ENCODE peak calls at places on chromosomes 5 and 9, in seven cellular contexts. One of them, this sample, is unnamed.

GRCh38 chr9:16710888-16711287 is 159.6 kb downstream of the BNC2 start:
- DNase-seq in stimulated activated CD8-positive, alpha-beta memory T cell treated with anti-CD3 and anti-CD28 coated beads, Interleukin-7, amount 100 ng/mL, for 1 hour: no peak
- DNase-seq in M059J: no peak
- DNase-seq in AML-193: no peak
- DNase-seq in fibroblast of mammary gland: no peak
- DNase-seq in GM04503: no peak
- DNase-seq in putamen: no peak
- DNase-seq in this sample: no peak

GRCh38 chr5:168486136-168486879 is at the start of gene RARS1:
- DNase-seq in stimulated activated CD8-positive, alpha-beta memory T cell treated with anti-CD3 and anti-CD28 coated beads, Interleukin-7, amount 100 ng/mL, for 1 hour: peak
- DNase-seq in M059J: peak
- DNase-seq in AML-193: peak
- DNase-seq in fibroblast of mammary gland: peak
- DNase-seq in GM04503: peak
- DNase-seq in putamen: peak
- DNase-seq in this sample: peak

GRCh38 chr5:14696057-14696456 is 31.5 kb downstream of the OTULIN start:
- DNase-seq in stimulated activated CD8-positive, alpha-beta memory T cell treated with anti-CD3 and anti-CD28 coated beads, Interleukin-7, amount 100 ng/mL, for 1 hour: no peak
- DNase-seq in M059J: no peak
- DNase-seq in AML-193: no peak
- DNase-seq in fibroblast of mammary gland: no peak
- DNase-seq in GM04503: no peak
- DNase-seq in putamen: no peak
- DNase-seq in this sample: no peak

GRCh38 chr5:153678617-153679329 is 188.3 kb downstream of the GRIA1 start:
- DNase-seq in stimulated activated CD8-positive, alpha-beta memory T cell treated with anti-CD3 and anti-CD28 coated beads, Interleukin-7, amount 100 ng/mL, for 1 hour: no peak
- DNase-seq in M059J: no peak
- DNase-seq in AML-193: no peak
- DNase-seq in fibroblast of mammary gland: no peak
- DNase-seq in GM04503: no peak
- DNase-seq in putamen: no peak
- DNase-seq in this sample: no peak

GRCh38 chr9:17160327-17160726 is 25.5 kb downstream of the CNTLN start:
- DNase-seq in stimulated activated CD8-positive, alpha-beta memory T cell treated with anti-CD3 and anti-CD28 coated beads, Interleukin-7, amount 100 ng/mL, for 1 hour: no peak
- DNase-seq in M059J: no peak
- DNase-seq in AML-193: no peak
- DNase-seq in fibroblast of mammary gland: no peak
- DNase-seq in GM04503: no peak
- DNase-seq in putamen: no peak
- DNase-seq in this sample: no peak

GRCh38 chr5:100792781-100793180 is 110.3 kb downstream of the ST8SIA4 start:
- DNase-seq in stimulated activated CD8-positive, alpha-beta memory T cell treated with anti-CD3 and anti-CD28 coated beads, Interleukin-7, amount 100 ng/mL, for 1 hour: no peak
- DNase-seq in M059J: no peak
- DNase-seq in AML-193: no peak
- DNase-seq in fibroblast of mammary gland: no peak
- DNase-seq in GM04503: no peak
- DNase-seq in putamen: no peak
- DNase-seq in this sample: no peak

GRCh38 chr9:8331507-8331906 is 531.9 kb upstream of the DMAC1 start:
- DNase-seq in stimulated activated CD8-positive, alpha-beta memory T cell treated with anti-CD3 and anti-CD28 coated beads, Interleukin-7, amount 100 ng/mL, for 1 hour: no peak
- DNase-seq in M059J: no peak
- DNase-seq in AML-193: no peak
- DNase-seq in fibroblast of mammary gland: no peak
- DNase-seq in GM04503: no peak
- DNase-seq in putamen: no peak
- DNase-seq in this sample: no peak

GRCh38 chr5:40437452-40437861 is 242.3 kb upstream of the PTGER4 start:
- DNase-seq in stimulated activated CD8-positive, alpha-beta memory T cell treated with anti-CD3 and anti-CD28 coated beads, Interleukin-7, amount 100 ng/mL, for 1 hour: peak
- DNase-seq in M059J: peak
- DNase-seq in AML-193: peak
- DNase-seq in fibroblast of mammary gland: peak
- DNase-seq in GM04503: no peak
- DNase-seq in putamen: no peak
- DNase-seq in this sample: no peak

GRCh38 chr5:135279328-135279727 is 119.7 kb downstream of the MACROH2A1 start:
- DNase-seq in stimulated activated CD8-positive, alpha-beta memory T cell treated with anti-CD3 and anti-CD28 coated beads, Interleukin-7, amount 100 ng/mL, for 1 hour: no peak
- DNase-seq in M059J: no peak
- DNase-seq in AML-193: no peak
- DNase-seq in fibroblast of mammary gland: no peak
- DNase-seq in GM04503: no peak
- DNase-seq in putamen: no peak
- DNase-seq in this sample: no peak

GRCh38 chr9:129027685-129028191 is 393 bp downstream of the SH3GLB2 start:
- DNase-seq in stimulated activated CD8-positive, alpha-beta memory T cell treated with anti-CD3 and anti-CD28 coated beads, Interleukin-7, amount 100 ng/mL, for 1 hour: no peak
- DNase-seq in M059J: peak
- DNase-seq in AML-193: no peak
- DNase-seq in fibroblast of mammary gland: no peak
- DNase-seq in GM04503: no peak
- DNase-seq in putamen: no peak
- DNase-seq in this sample: no peak

GRCh38 chr5:136064510-136064909 is 35.7 kb downstream of the TGFBI start:
- DNase-seq in stimulated activated CD8-positive, alpha-beta memory T cell treated with anti-CD3 and anti-CD28 coated beads, Interleukin-7, amount 100 ng/mL, for 1 hour: no peak
- DNase-seq in M059J: peak
- DNase-seq in AML-193: no peak
- DNase-seq in fibroblast of mammary gland: peak
- DNase-seq in GM04503: no peak
- DNase-seq in putamen: no peak
- DNase-seq in this sample: no peak

GRCh38 chr5:96007051-96007450 is 45.4 kb upstream of the ELL2 start:
- DNase-seq in stimulated activated CD8-positive, alpha-beta memory T cell treated with anti-CD3 and anti-CD28 coated beads, Interleukin-7, amount 100 ng/mL, for 1 hour: no peak
- DNase-seq in M059J: no peak
- DNase-seq in AML-193: no peak
- DNase-seq in fibroblast of mammary gland: no peak
- DNase-seq in GM04503: no peak
- DNase-seq in putamen: no peak
- DNase-seq in this sample: no peak

GRCh38 chr5:115435776-115436712 is 108.5 kb downstream of the FEM1C start:
- DNase-seq in stimulated activated CD8-positive, alpha-beta memory T cell treated with anti-CD3 and anti-CD28 coated beads, Interleukin-7, amount 100 ng/mL, for 1 hour: no peak
- DNase-seq in M059J: peak
- DNase-seq in AML-193: no peak
- DNase-seq in fibroblast of mammary gland: peak
- DNase-seq in GM04503: no peak
- DNase-seq in putamen: peak
- DNase-seq in this sample: no peak

GRCh38 chr5:179796877-179797608 is 3.3 kb downstream of the LTC4S start:
- DNase-seq in stimulated activated CD8-positive, alpha-beta memory T cell treated with anti-CD3 and anti-CD28 coated beads, Interleukin-7, amount 100 ng/mL, for 1 hour: no peak
- DNase-seq in M059J: no peak
- DNase-seq in AML-193: no peak
- DNase-seq in fibroblast of mammary gland: no peak
- DNase-seq in GM04503: no peak
- DNase-seq in putamen: no peak
- DNase-seq in this sample: no peak

GRCh38 chr5:37086466-37087178 is 162.6 kb downstream of the CPLANE1 start:
- DNase-seq in stimulated activated CD8-positive, alpha-beta memory T cell treated with anti-CD3 and anti-CD28 coated beads, Interleukin-7, amount 100 ng/mL, for 1 hour: no peak
- DNase-seq in M059J: peak
- DNase-seq in AML-193: no peak
- DNase-seq in fibroblast of mammary gland: peak
- DNase-seq in GM04503: no peak
- DNase-seq in putamen: no peak
- DNase-seq in this sample: no peak

GRCh38 chr9:33818832-33819500 is 2.0 kb downstream of the UBE2R2 start:
- DNase-seq in stimulated activated CD8-positive, alpha-beta memory T cell treated with anti-CD3 and anti-CD28 coated beads, Interleukin-7, amount 100 ng/mL, for 1 hour: no peak
- DNase-seq in M059J: peak
- DNase-seq in AML-193: no peak
- DNase-seq in fibroblast of mammary gland: peak
- DNase-seq in GM04503: no peak
- DNase-seq in putamen: no peak
- DNase-seq in this sample: no peak

GRCh38 chr5:176152191-176152932 is 85.9 kb upstream of the SIMC1 start:
- DNase-seq in stimulated activated CD8-positive, alpha-beta memory T cell treated with anti-CD3 and anti-CD28 coated beads, Interleukin-7, amount 100 ng/mL, for 1 hour: no peak
- DNase-seq in M059J: no peak
- DNase-seq in AML-193: no peak
- DNase-seq in fibroblast of mammary gland: no peak
- DNase-seq in GM04503: no peak
- DNase-seq in putamen: no peak
- DNase-seq in this sample: no peak

GRCh38 chr5:6253846-6254245 is 124.5 kb downstream of the MED10 start:
- DNase-seq in stimulated activated CD8-positive, alpha-beta memory T cell treated with anti-CD3 and anti-CD28 coated beads, Interleukin-7, amount 100 ng/mL, for 1 hour: no peak
- DNase-seq in M059J: no peak
- DNase-seq in AML-193: no peak
- DNase-seq in fibroblast of mammary gland: no peak
- DNase-seq in GM04503: no peak
- DNase-seq in putamen: no peak
- DNase-seq in this sample: no peak

GRCh38 chr5:59151162-59151889 is 568.5 kb downstream of the RAB3C start:
- DNase-seq in stimulated activated CD8-positive, alpha-beta memory T cell treated with anti-CD3 and anti-CD28 coated beads, Interleukin-7, amount 100 ng/mL, for 1 hour: no peak
- DNase-seq in M059J: no peak
- DNase-seq in AML-193: no peak
- DNase-seq in fibroblast of mammary gland: no peak
- DNase-seq in GM04503: no peak
- DNase-seq in putamen: no peak
- DNase-seq in this sample: no peak

GRCh38 chr9:72857632-72858011 is 95.2 kb downstream of the ALDH1A1 start:
- DNase-seq in stimulated activated CD8-positive, alpha-beta memory T cell treated with anti-CD3 and anti-CD28 coated beads, Interleukin-7, amount 100 ng/mL, for 1 hour: no peak
- DNase-seq in M059J: no peak
- DNase-seq in AML-193: no peak
- DNase-seq in fibroblast of mammary gland: no peak
- DNase-seq in GM04503: no peak
- DNase-seq in putamen: no peak
- DNase-seq in this sample: no peak

GRCh38 chr5:137344723-137345322 is 154.3 kb downstream of the SPOCK1 start:
- DNase-seq in stimulated activated CD8-positive, alpha-beta memory T cell treated with anti-CD3 and anti-CD28 coated beads, Interleukin-7, amount 100 ng/mL, for 1 hour: no peak
- DNase-seq in M059J: peak
- DNase-seq in AML-193: peak
- DNase-seq in fibroblast of mammary gland: peak
- DNase-seq in GM04503: no peak
- DNase-seq in putamen: peak
- DNase-seq in this sample: no peak

GRCh38 chr5:179176166-179176565 is 116.0 kb downstream of the ZNF354C start:
- DNase-seq in stimulated activated CD8-positive, alpha-beta memory T cell treated with anti-CD3 and anti-CD28 coated beads, Interleukin-7, amount 100 ng/mL, for 1 hour: no peak
- DNase-seq in M059J: no peak
- DNase-seq in AML-193: no peak
- DNase-seq in fibroblast of mammary gland: no peak
- DNase-seq in GM04503: no peak
- DNase-seq in putamen: no peak
- DNase-seq in this sample: no peak

GRCh38 chr9:107681988-107682387 is 192.4 kb upstream of the KLF4 start:
- DNase-seq in stimulated activated CD8-positive, alpha-beta memory T cell treated with anti-CD3 and anti-CD28 coated beads, Interleukin-7, amount 100 ng/mL, for 1 hour: no peak
- DNase-seq in M059J: no peak
- DNase-seq in AML-193: no peak
- DNase-seq in fibroblast of mammary gland: no peak
- DNase-seq in GM04503: no peak
- DNase-seq in putamen: no peak
- DNase-seq in this sample: no peak

GRCh38 chr9:7234144-7234543 is 476.4 kb downstream of the KDM4C start:
- DNase-seq in stimulated activated CD8-positive, alpha-beta memory T cell treated with anti-CD3 and anti-CD28 coated beads, Interleukin-7, amount 100 ng/mL, for 1 hour: no peak
- DNase-seq in M059J: peak
- DNase-seq in AML-193: peak
- DNase-seq in fibroblast of mammary gland: peak
- DNase-seq in GM04503: no peak
- DNase-seq in putamen: no peak
- DNase-seq in this sample: no peak

GRCh38 chr5:113527746-113528145 is 14.3 kb downstream of the YTHDC2 start:
- DNase-seq in stimulated activated CD8-positive, alpha-beta memory T cell treated with anti-CD3 and anti-CD28 coated beads, Interleukin-7, amount 100 ng/mL, for 1 hour: no peak
- DNase-seq in M059J: no peak
- DNase-seq in AML-193: no peak
- DNase-seq in fibroblast of mammary gland: no peak
- DNase-seq in GM04503: no peak
- DNase-seq in putamen: no peak
- DNase-seq in this sample: no peak

GRCh38 chr5:120207139-120207538 is 257.0 kb upstream of the PRR16 start:
- DNase-seq in stimulated activated CD8-positive, alpha-beta memory T cell treated with anti-CD3 and anti-CD28 coated beads, Interleukin-7, amount 100 ng/mL, for 1 hour: no peak
- DNase-seq in M059J: peak
- DNase-seq in AML-193: no peak
- DNase-seq in fibroblast of mammary gland: peak
- DNase-seq in GM04503: no peak
- DNase-seq in putamen: no peak
- DNase-seq in this sample: no peak

GRCh38 chr9:120873512-120873911 is 3.5 kb downstream of the PHF19 start:
- DNase-seq in stimulated activated CD8-positive, alpha-beta memory T cell treated with anti-CD3 and anti-CD28 coated beads, Interleukin-7, amount 100 ng/mL, for 1 hour: no peak
- DNase-seq in M059J: peak
- DNase-seq in AML-193: no peak
- DNase-seq in fibroblast of mammary gland: no peak
- DNase-seq in GM04503: no peak
- DNase-seq in putamen: no peak
- DNase-seq in this sample: no peak

GRCh38 chr5:175712313-175712680 is 54.4 kb downstream of the HRH2 start:
- DNase-seq in stimulated activated CD8-positive, alpha-beta memory T cell treated with anti-CD3 and anti-CD28 coated beads, Interleukin-7, amount 100 ng/mL, for 1 hour: no peak
- DNase-seq in M059J: no peak
- DNase-seq in AML-193: no peak
- DNase-seq in fibroblast of mammary gland: no peak
- DNase-seq in GM04503: no peak
- DNase-seq in putamen: no peak
- DNase-seq in this sample: no peak

GRCh38 chr9:97529363-97530076 is 28.1 kb downstream of the TMOD1 start:
- DNase-seq in stimulated activated CD8-positive, alpha-beta memory T cell treated with anti-CD3 and anti-CD28 coated beads, Interleukin-7, amount 100 ng/mL, for 1 hour: no peak
- DNase-seq in M059J: peak
- DNase-seq in AML-193: no peak
- DNase-seq in fibroblast of mammary gland: peak
- DNase-seq in GM04503: no peak
- DNase-seq in putamen: peak
- DNase-seq in this sample: no peak

GRCh38 chr5:122099060-122099790 is 21.2 kb upstream of the LOX start:
- DNase-seq in stimulated activated CD8-positive, alpha-beta memory T cell treated with anti-CD3 and anti-CD28 coated beads, Interleukin-7, amount 100 ng/mL, for 1 hour: no peak
- DNase-seq in M059J: peak
- DNase-seq in AML-193: no peak
- DNase-seq in fibroblast of mammary gland: peak
- DNase-seq in GM04503: no peak
- DNase-seq in putamen: no peak
- DNase-seq in this sample: no peak

GRCh38 chr5:122076023-122076422 is 2.0 kb downstream of the LOX start:
- DNase-seq in stimulated activated CD8-positive, alpha-beta memory T cell treated with anti-CD3 and anti-CD28 coated beads, Interleukin-7, amount 100 ng/mL, for 1 hour: no peak
- DNase-seq in M059J: peak
- DNase-seq in AML-193: no peak
- DNase-seq in fibroblast of mammary gland: no peak
- DNase-seq in GM04503: no peak
- DNase-seq in putamen: no peak
- DNase-seq in this sample: no peak

GRCh38 chr5:36897616-36898015 is 21.0 kb downstream of the NIPBL start:
- DNase-seq in stimulated activated CD8-positive, alpha-beta memory T cell treated with anti-CD3 and anti-CD28 coated beads, Interleukin-7, amount 100 ng/mL, for 1 hour: no peak
- DNase-seq in M059J: peak
- DNase-seq in AML-193: no peak
- DNase-seq in fibroblast of mammary gland: peak
- DNase-seq in GM04503: no peak
- DNase-seq in putamen: no peak
- DNase-seq in this sample: no peak

This sample was measured in type B pancreatic cell.